ENCODE peak calls at places on chromosome 11, in ten cellular contexts. B, D, Z, X, J, U, E, Q, Y and W are unnamed samples.

GRCh38 chr11:108947654-108948570 is 283.0 kb downstream of the DDX10 start:
- DNase-seq in B (no peak), D (no peak), Z (peak; percentile 77), X (no peak), J (no peak), U (no peak), E (peak; percentile 72), Q (no peak), Y (peak; percentile 81), W (no peak)

GRCh38 chr11:75275581-75275980 is 35.0 kb downstream of the TPBGL start:
- DNase-seq in B (peak; percentile 75), D (no peak), Z (no peak), X (no peak), J (peak; percentile 31), U (no peak), E (no peak), Q (peak; percentile 25), Y (no peak), W (peak; percentile 50)

GRCh38 chr11:115916596-115916995 is 412.4 kb upstream of the CADM1 start:
- DNase-seq in B (no peak), D (no peak), Z (no peak), X (no peak), J (no peak), U (no peak), E (no peak), Q (no peak), Y (no peak), W (no peak)

GRCh38 chr11:124285610-124286344 is 28.0 kb downstream of the OR8D1 start:
- DNase-seq in B (no peak), D (no peak), Z (no peak), X (peak; percentile 59), J (no peak), U (no peak), E (peak; percentile 70), Q (no peak), Y (peak; percentile 70), W (no peak)

GRCh38 chr11:115477410-115477809 is 26.8 kb downstream of the CADM1 start:
- DNase-seq in B (no peak), D (no peak), Z (no peak), X (no peak), J (no peak), U (no peak), E (no peak), Q (no peak), Y (no peak), W (no peak)

GRCh38 chr11:1292644-1293618 is 16.5 kb downstream of the TOLLIP start:
- DNase-seq in B (peak; percentile 8), D (no peak), Z (no peak), X (no peak), J (peak; percentile 6), U (peak; percentile 37), E (no peak), Q (peak; percentile 23), Y (no peak), W (no peak)

GRCh38 chr11:64230985-64231365 is 627 bp downstream of the DNAJC4 start:
- DNase-seq in B (no peak), D (no peak), Z (no peak), X (no peak), J (no peak), U (no peak), E (no peak), Q (no peak), Y (no peak), W (no peak)

GRCh38 chr11:118980191-118980881 is 8.8 kb downstream of the FOXR1 start:
- DNase-seq in B (no peak), D (no peak), Z (no peak), X (no peak), J (no peak), U (peak; percentile 55), E (no peak), Q (no peak), Y (no peak), W (no peak)

GRCh38 chr11:118916842-118917388 is 8.8 kb downstream of the BCL9L start:
- DNase-seq in B (peak; percentile 11), D (no peak), Z (no peak), X (no peak), J (peak; percentile 71), U (no peak), E (peak; percentile 94), Q (peak; percentile 86), Y (peak; percentile 39), W (no peak)

GRCh38 chr11:123478352-123478986 is 48.4 kb downstream of the GRAMD1B start:
- DNase-seq in B (no peak), D (no peak), Z (peak; percentile 69), X (peak; percentile 63), J (peak; percentile 51), U (no peak), E (peak; percentile 89), Q (peak; percentile 67), Y (peak; percentile 37), W (peak; percentile 35)

GRCh38 chr11:119352857-119353260 is 6.4 kb upstream of the MFRP start:
- DNase-seq in B (no peak), D (no peak), Z (no peak), X (no peak), J (peak; percentile 81), U (peak; percentile 52), E (peak; percentile 29), Q (no peak), Y (no peak), W (no peak)

GRCh38 chr11:45109400-45109799 is 37.0 kb upstream of the PRDM11 start:
- DNase-seq in B (no peak), D (no peak), Z (no peak), X (no peak), J (no peak), U (no peak), E (no peak), Q (no peak), Y (no peak), W (no peak)
- H3K27ac ChIP-seq in B (no peak overlapping the region), D (no peak overlapping the region), Z (no peak overlapping the region), X (no peak overlapping the region), J (no peak overlapping the region), U (no peak overlapping the region), E (no peak overlapping the region), Q (no peak overlapping the region), Y (no peak overlapping the region), W (no peak overlapping the region)

DNA sequence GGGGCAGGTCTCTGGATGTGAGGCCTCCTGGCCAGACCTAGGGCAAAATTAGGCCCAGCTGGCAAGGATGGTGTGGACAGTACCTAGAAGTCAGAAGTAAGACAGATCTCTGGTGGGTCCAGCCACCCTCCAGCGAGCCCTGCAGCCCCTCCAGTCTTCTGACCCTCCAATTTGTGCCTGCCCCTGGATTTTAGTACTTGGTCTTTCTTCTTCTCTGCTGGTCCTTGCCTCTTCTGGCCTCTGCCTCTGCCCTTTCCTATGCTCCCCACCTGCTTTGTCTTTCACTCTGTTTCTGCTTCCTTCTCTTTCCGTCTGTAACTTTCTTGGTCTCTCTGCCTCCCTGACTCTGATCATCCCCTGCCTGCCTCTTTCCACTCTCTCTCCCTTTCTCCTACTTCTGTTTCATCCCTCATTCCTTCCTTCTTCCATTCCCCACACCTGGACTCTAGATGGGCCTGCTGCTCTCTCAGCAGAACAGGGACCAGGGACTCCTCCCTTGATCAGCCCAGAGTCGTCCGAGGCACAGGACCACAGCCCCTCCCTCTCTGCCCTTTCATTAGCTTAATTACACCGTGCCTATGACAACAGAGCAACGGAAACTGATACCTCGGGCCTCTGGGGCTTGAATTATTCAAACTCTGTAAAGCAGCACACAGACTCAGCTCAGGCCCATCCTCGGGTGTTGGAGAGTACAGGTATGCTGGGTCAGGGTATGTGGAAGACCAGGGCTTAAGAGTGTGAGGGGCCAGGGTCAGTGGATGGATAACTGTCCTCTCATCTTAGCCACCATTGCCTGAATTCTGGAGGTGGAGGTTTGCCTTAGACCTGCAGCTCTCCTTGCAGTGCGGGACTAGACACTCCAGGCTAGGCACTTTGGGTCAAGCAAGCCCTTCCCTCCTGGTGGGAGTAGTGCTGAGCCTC is at the start of gene CHRNA10:
- DNase-seq in B (no peak), D (no peak), Z (no peak), X (no peak), J (no peak), U (no peak), E (no peak), Q (no peak), Y (no peak), W (no peak)
- H3K27ac ChIP-seq in B (no peak within 1 kb of the TSS), D (no peak within 1 kb of the TSS), Z (no peak within 1 kb of the TSS), X (peak within 1 kb of the TSS; percentile 2), J (no peak within 1 kb of the TSS), U (no peak within 1 kb of the TSS), E (no peak within 1 kb of the TSS), Q (no peak within 1 kb of the TSS), Y (no peak within 1 kb of the TSS), W (no peak within 1 kb of the TSS)

GRCh38 chr11:66906077-66906929 is 49.4 kb downstream of the LRFN4 start:
- DNase-seq in B (no peak), D (no peak), Z (peak; percentile 76), X (no peak), J (peak; percentile 41), U (no peak), E (peak; percentile 84), Q (peak; percentile 78), Y (peak; percentile 93), W (no peak)

GRCh38 chr11:66904055-66904454 is 47.2 kb downstream of the LRFN4 start:
- DNase-seq in B (no peak), D (no peak), Z (peak; percentile 61), X (no peak), J (peak; percentile 12), U (peak; percentile 66), E (peak; percentile 83), Q (no peak), Y (peak; percentile 48), W (no peak)

GRCh38 chr11:66904561-66904960 is 47.7 kb downstream of the LRFN4 start:
- DNase-seq in B (no peak), D (no peak), Z (no peak), X (no peak), J (no peak), U (no peak), E (peak; percentile 48), Q (no peak), Y (no peak), W (no peak)

GRCh38 chr11:66905631-66906030 is 48.8 kb downstream of the LRFN4 start:
- DNase-seq in B (no peak), D (no peak), Z (no peak), X (no peak), J (no peak), U (no peak), E (no peak), Q (no peak), Y (no peak), W (no peak)

GRCh38 chr11:66904981-66905521 is 48.2 kb downstream of the LRFN4 start:
- DNase-seq in B (no peak), D (no peak), Z (no peak), X (no peak), J (no peak), U (no peak), E (no peak), Q (no peak), Y (peak; percentile 20), W (no peak)
- H3K27ac ChIP-seq in B (no peak overlapping the region), D (no peak overlapping the region), Z (peak overlapping the region; percentile 89), X (no peak overlapping the region), J (no peak overlapping the region), U (no peak overlapping the region), E (peak overlapping the region; percentile 88), Q (no peak overlapping the region), Y (peak overlapping the region; percentile 81), W (no peak overlapping the region)

DNA sequence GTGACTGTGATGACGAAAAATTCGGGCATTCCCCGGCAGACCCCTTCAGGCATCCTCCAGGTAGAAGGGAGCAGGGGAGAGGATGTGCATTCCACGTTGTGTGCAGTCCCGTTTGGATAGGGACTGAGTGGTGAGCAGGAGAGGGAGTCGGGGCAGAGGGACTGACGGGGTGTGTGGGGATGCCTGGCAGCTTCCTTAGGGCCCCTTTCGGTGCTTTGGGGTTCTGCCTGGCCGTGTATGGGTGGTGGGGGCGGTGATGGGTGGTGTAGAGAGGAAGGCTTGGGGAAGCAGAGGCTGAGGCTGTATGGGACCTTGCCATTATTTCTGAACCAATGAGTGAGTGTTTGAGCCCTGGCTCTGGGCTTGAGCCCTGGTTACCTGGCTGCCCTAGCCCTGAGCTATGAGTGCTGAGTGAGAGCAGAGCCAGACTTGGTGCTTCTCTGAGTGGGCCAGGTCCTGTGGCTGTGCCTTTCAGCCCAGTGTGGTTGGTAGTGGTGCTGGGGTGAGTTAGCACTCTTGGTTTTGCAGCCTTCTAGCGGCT is 914 bp downstream of the INPPL1 start:
- DNase-seq in B (peak; percentile 23), D (no peak), Z (no peak), X (no peak), J (no peak), U (no peak), E (peak; percentile 31), Q (no peak), Y (peak; percentile 12), W (peak; percentile 27)
- H3K27ac ChIP-seq in B (peak overlapping the region; percentile 88), D (peak overlapping the region; percentile 97), Z (peak overlapping the region; percentile 98), X (peak overlapping the region; percentile 21), J (peak overlapping the region; percentile 96), U (peak overlapping the region; percentile 99), E (no peak overlapping the region), Q (peak overlapping the region; percentile 63), Y (no peak overlapping the region), W (peak overlapping the region; percentile 68)